ENCODE peak calls at places on chromosomes 6 and 20, in four cellular contexts. One of them, this sample, is unnamed.

GRCh38 chr6:96075826-96076225 is 60.1 kb downstream of the FUT9 start:
- DNase-seq in iris pigment epithelial cell: peak
- DNase-seq in C1 segment of cervical spinal cord: peak
- DNase-seq in activated naive CD4-positive, alpha-beta T cell treated with anti-CD3 and anti-CD28 coated beads, Interleukin-2, amount 10 ng/mL, durations not matched to agents 7 days and 5 days: no peak
- DNase-seq in this sample: peak

GRCh38 chr6:136539967-136540366 is 10.3 kb downstream of the MAP7 start:
- DNase-seq in activated naive CD4-positive, alpha-beta T cell treated with anti-CD3 and anti-CD28 coated beads, Interleukin-2, amount 10 ng/mL, durations not matched to agents 7 days and 5 days: no peak
- DNase-seq in iris pigment epithelial cell: no peak
- DNase-seq in C1 segment of cervical spinal cord: no peak
- DNase-seq in this sample: peak

GRCh38 chr6:42135722-42136121 is 6.7 kb downstream of the C6orf132 start:
- DNase-seq in iris pigment epithelial cell: no peak
- DNase-seq in activated naive CD4-positive, alpha-beta T cell treated with anti-CD3 and anti-CD28 coated beads, Interleukin-2, amount 10 ng/mL, durations not matched to agents 7 days and 5 days: no peak
- DNase-seq in C1 segment of cervical spinal cord: no peak
- DNase-seq in this sample: no peak

GRCh38 chr6:49775043-49775442 is 12.0 kb downstream of the PGK2 start:
- DNase-seq in C1 segment of cervical spinal cord: no peak
- DNase-seq in activated naive CD4-positive, alpha-beta T cell treated with anti-CD3 and anti-CD28 coated beads, Interleukin-2, amount 10 ng/mL, durations not matched to agents 7 days and 5 days: no peak
- DNase-seq in iris pigment epithelial cell: no peak
- DNase-seq in this sample: no peak

GRCh38 chr6:142871910-142872331 is 73.1 kb downstream of the HIVEP2 start:
- DNase-seq in activated naive CD4-positive, alpha-beta T cell treated with anti-CD3 and anti-CD28 coated beads, Interleukin-2, amount 10 ng/mL, durations not matched to agents 7 days and 5 days: peak
- DNase-seq in C1 segment of cervical spinal cord: no peak
- DNase-seq in iris pigment epithelial cell: peak
- DNase-seq in this sample: peak

GRCh38 chr6:118764766-118765165 is 113.4 kb upstream of the CEP85L start:
- DNase-seq in activated naive CD4-positive, alpha-beta T cell treated with anti-CD3 and anti-CD28 coated beads, Interleukin-2, amount 10 ng/mL, durations not matched to agents 7 days and 5 days: no peak
- DNase-seq in iris pigment epithelial cell: no peak
- DNase-seq in C1 segment of cervical spinal cord: no peak
- DNase-seq in this sample: no peak

GRCh38 chr20:17666491-17666890 is 15.6 kb downstream of the RRBP1 start:
- DNase-seq in iris pigment epithelial cell: peak
- DNase-seq in C1 segment of cervical spinal cord: no peak
- DNase-seq in activated naive CD4-positive, alpha-beta T cell treated with anti-CD3 and anti-CD28 coated beads, Interleukin-2, amount 10 ng/mL, durations not matched to agents 7 days and 5 days: no peak
- DNase-seq in this sample: no peak

GRCh38 chr6:33217246-33217645 is 8.9 kb downstream of the RING1 start:
- DNase-seq in C1 segment of cervical spinal cord: no peak
- DNase-seq in activated naive CD4-positive, alpha-beta T cell treated with anti-CD3 and anti-CD28 coated beads, Interleukin-2, amount 10 ng/mL, durations not matched to agents 7 days and 5 days: no peak
- DNase-seq in iris pigment epithelial cell: no peak
- DNase-seq in this sample: no peak

GRCh38 chr20:31838646-31839292 is 6.6 kb downstream of the FOXS1 start:
- DNase-seq in C1 segment of cervical spinal cord: no peak
- DNase-seq in activated naive CD4-positive, alpha-beta T cell treated with anti-CD3 and anti-CD28 coated beads, Interleukin-2, amount 10 ng/mL, durations not matched to agents 7 days and 5 days: no peak
- DNase-seq in iris pigment epithelial cell: no peak
- DNase-seq in this sample: peak

GRCh38 chr20:21643417-21643816 is 62.0 kb upstream of the PAX1 start:
- DNase-seq in iris pigment epithelial cell: no peak
- DNase-seq in C1 segment of cervical spinal cord: no peak
- DNase-seq in activated naive CD4-positive, alpha-beta T cell treated with anti-CD3 and anti-CD28 coated beads, Interleukin-2, amount 10 ng/mL, durations not matched to agents 7 days and 5 days: no peak
- DNase-seq in this sample: no peak

GRCh38 chr6:32742374-32742773 is 1.2 kb downstream of the HLA-DQA2 start:
- DNase-seq in iris pigment epithelial cell: no peak
- DNase-seq in activated naive CD4-positive, alpha-beta T cell treated with anti-CD3 and anti-CD28 coated beads, Interleukin-2, amount 10 ng/mL, durations not matched to agents 7 days and 5 days: no peak
- DNase-seq in C1 segment of cervical spinal cord: no peak
- DNase-seq in this sample: no peak

GRCh38 chr6:81987293-81987692 is 234.8 kb upstream of the TENT5A start:
- DNase-seq in C1 segment of cervical spinal cord: no peak
- DNase-seq in activated naive CD4-positive, alpha-beta T cell treated with anti-CD3 and anti-CD28 coated beads, Interleukin-2, amount 10 ng/mL, durations not matched to agents 7 days and 5 days: no peak
- DNase-seq in iris pigment epithelial cell: peak
- DNase-seq in this sample: no peak

GRCh38 chr20:56429496-56429895 is 17.4 kb downstream of the CASS4 start:
- DNase-seq in C1 segment of cervical spinal cord: no peak
- DNase-seq in activated naive CD4-positive, alpha-beta T cell treated with anti-CD3 and anti-CD28 coated beads, Interleukin-2, amount 10 ng/mL, durations not matched to agents 7 days and 5 days: no peak
- DNase-seq in iris pigment epithelial cell: peak
- DNase-seq in this sample: peak

GRCh38 chr20:57857969-57858368 is 148.2 kb upstream of the PMEPA1 start:
- DNase-seq in C1 segment of cervical spinal cord: no peak
- DNase-seq in activated naive CD4-positive, alpha-beta T cell treated with anti-CD3 and anti-CD28 coated beads, Interleukin-2, amount 10 ng/mL, durations not matched to agents 7 days and 5 days: no peak
- DNase-seq in iris pigment epithelial cell: no peak
- DNase-seq in this sample: no peak

GRCh38 chr6:138498575-138499302 is 555 bp downstream of the NHSL1 start:
- DNase-seq in activated naive CD4-positive, alpha-beta T cell treated with anti-CD3 and anti-CD28 coated beads, Interleukin-2, amount 10 ng/mL, durations not matched to agents 7 days and 5 days: no peak
- DNase-seq in iris pigment epithelial cell: peak
- DNase-seq in C1 segment of cervical spinal cord: no peak
- DNase-seq in this sample: peak

GRCh38 chr20:25453035-25453810 is 45.8 kb downstream of the GINS1 start:
- DNase-seq in C1 segment of cervical spinal cord: no peak
- DNase-seq in activated naive CD4-positive, alpha-beta T cell treated with anti-CD3 and anti-CD28 coated beads, Interleukin-2, amount 10 ng/mL, durations not matched to agents 7 days and 5 days: no peak
- DNase-seq in iris pigment epithelial cell: peak
- DNase-seq in this sample: peak